ENCODE peak calls at places on chromosomes 11 and 22, in six cellular contexts. R is mesenchymal stem cell, L is neuronal stem cell, A is H9, O is H1, B is trophoblast cell. C is an unnamed sample.

GRCh38 chr11:102186836-102187235 is 76.6 kb downstream of the YAP1 start:
- DNase-seq in B (no peak), O (no peak), R (peak), A (no peak), L (peak), C (no peak)

GRCh38 chr22:39003165-39003638 is 10.9 kb upstream of the APOBEC3C start:
- DNase-seq in B (peak), A (peak), L (peak), R (peak), O (no peak), C (peak)

GRCh38 chr11:63804259-63804658 is 9.0 kb upstream of the SPINDOC start:
- DNase-seq in O (no peak), B (peak), A (no peak), R (no peak), L (no peak), C (no peak)

GRCh38 chr11:112858289-112859023 is 102.8 kb upstream of the NCAM1 start:
- DNase-seq in O (no peak), L (no peak), A (no peak), R (no peak), B (no peak), C (no peak)

GRCh38 chr11:102757823-102758549 is 22.4 kb downstream of the MMP10 start:
- DNase-seq in B (peak), L (no peak), A (no peak), R (peak), O (no peak), C (peak)

GRCh38 chr22:19636696-19637355 is 77.5 kb upstream of the SEPTIN5 start:
- DNase-seq in R (no peak), O (no peak), L (no peak), A (peak), B (no peak), C (no peak)

GRCh38 chr11:122721964-122722266 is 66.4 kb downstream of the UBASH3B start:
- DNase-seq in A (no peak), R (peak), L (no peak), O (no peak), B (peak), C (peak)

GRCh38 chr22:46076651-46077339 is 73.5 kb upstream of the PPARA start:
- DNase-seq in A (no peak), L (no peak), R (no peak), O (no peak), B (no peak), C (peak)

GRCh38 chr11:45058344-45058743 is 88.1 kb upstream of the PRDM11 start:
- DNase-seq in B (no peak), R (no peak), L (no peak), O (no peak), A (no peak), C (no peak)

GRCh38 chr11:73226297-73227006 is 8.4 kb downstream of the P2RY2 start:
- DNase-seq in L (no peak), O (no peak), B (no peak), R (no peak), A (no peak), C (no peak)

GRCh38 chr11:115453158-115453557 is 51.1 kb downstream of the CADM1 start:
- DNase-seq in O (no peak), A (no peak), B (no peak), R (no peak), L (no peak), C (no peak)
- H3K14ac ChIP-seq in O (no peak), A (no peak), B (no peak), R (no peak), L (no peak), C (no peak)

GRCh38 chr11:114551060-114551459 is 8.6 kb downstream of the NXPE1 start:
- DNase-seq in R (no peak), B (no peak), L (no peak), A (no peak), O (no peak), C (no peak)
- H3K9ac ChIP-seq in R (no peak), B (no peak), L (no peak), A (no peak), O (no peak), C (no peak)

GRCh38 chr11:46553746-46554204 is 40.0 kb downstream of the AMBRA1 start:
- DNase-seq in L (no peak), B (peak), R (no peak), A (no peak), O (no peak), C (no peak)

GRCh38 chr11:46557684-46558151 is 36.1 kb downstream of the AMBRA1 start:
- DNase-seq in R (peak), A (no peak), O (no peak), B (no peak), L (no peak), C (peak)

GRCh38 chr11:46551261-46551660 is 42.6 kb downstream of the AMBRA1 start:
- DNase-seq in R (no peak), L (no peak), O (no peak), B (no peak), A (no peak), C (no peak)

GRCh38 chr11:46554205-46555162 is 39.3 kb downstream of the AMBRA1 start:
- DNase-seq in O (no peak), R (peak), A (no peak), L (no peak), B (peak), C (peak)

GRCh38 chr11:46555269-46556054 is 38.4 kb downstream of the AMBRA1 start:
- DNase-seq in A (no peak), O (no peak), B (no peak), R (no peak), L (no peak), C (no peak)
- H3K14ac ChIP-seq in A (no peak), O (no peak), B (no peak), R (no peak), L (no peak), C (no peak)

GRCh38 chr11:66881927-66882452 is 25.1 kb downstream of the LRFN4 start:
- DNase-seq in O (no peak), B (no peak), A (no peak), L (no peak), R (no peak), C (no peak)

GRCh38 chr11:66880484-66881211 is 23.8 kb downstream of the LRFN4 start:
- DNase-seq in L (no peak), O (no peak), A (peak), R (no peak), B (no peak), C (peak)

GRCh38 chr11:66881436-66881835 is 24.6 kb downstream of the LRFN4 start:
- DNase-seq in R (no peak), O (no peak), A (no peak), L (no peak), B (no peak), C (no peak)

GRCh38 chr11:66883021-66883968 is 26.4 kb downstream of the LRFN4 start:
- DNase-seq in L (peak), O (no peak), B (peak), R (peak), A (peak), C (peak)

DNA sequence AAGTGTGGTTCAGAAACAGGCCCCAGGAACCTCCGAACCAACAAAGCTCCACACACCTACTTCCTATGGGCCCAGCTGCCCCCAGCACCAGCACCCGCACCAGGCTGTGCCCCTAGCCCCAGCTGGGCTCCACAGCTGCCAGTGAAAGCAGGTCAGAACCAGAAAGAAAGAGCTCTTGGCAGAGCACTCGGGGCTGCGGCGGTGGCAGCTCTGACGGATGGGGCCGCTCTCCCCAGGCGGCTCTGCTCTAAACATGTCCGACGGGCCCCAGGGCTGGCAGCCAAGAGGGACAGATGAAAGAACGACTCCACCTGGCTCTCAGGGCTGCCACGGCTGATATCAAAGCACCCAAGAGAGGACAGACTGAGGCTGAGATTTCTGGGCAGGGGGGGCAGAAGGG is 25.7 kb downstream of the LRFN4 start:
- DNase-seq in A (no peak), B (no peak), L (no peak), R (no peak), O (no peak), C (no peak)
- H3K9ac ChIP-seq in A (no peak), B (no peak), L (peak), R (no peak), O (no peak), C (no peak)

DNA sequence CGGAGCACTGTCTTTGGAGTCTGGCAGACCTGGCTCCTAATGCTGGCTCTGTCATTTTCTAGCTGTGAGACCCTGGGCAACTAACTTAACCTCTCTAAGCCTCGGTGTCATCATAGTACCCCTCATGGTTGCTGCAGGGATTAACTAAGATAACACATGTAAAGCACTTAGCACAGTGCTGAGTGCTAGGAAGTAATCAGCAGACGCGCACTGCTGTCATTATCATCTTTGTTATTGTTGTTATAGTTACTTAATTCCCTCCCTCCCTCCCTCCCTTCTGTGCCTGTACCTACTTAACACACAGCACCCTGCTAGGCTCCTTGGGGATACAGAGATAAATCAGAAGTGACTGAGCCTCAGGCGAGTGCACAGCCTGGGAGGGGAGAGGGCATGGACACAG is 104.7 kb upstream of the PITPNB start:
- DNase-seq in A (no peak), O (no peak), L (no peak), B (no peak), R (no peak), C (no peak)
- H3K14ac ChIP-seq in A (no peak), O (no peak), L (no peak), B (no peak), R (no peak), C (no peak)

GRCh38 chr11:100396281-100396680 is 290.8 kb upstream of the ARHGAP42 start:
- DNase-seq in R (peak), B (no peak), L (no peak), O (no peak), A (no peak), C (no peak)
- H3K9ac ChIP-seq in R (no peak), B (no peak), L (no peak), O (no peak), A (no peak), C (no peak)

C was measured in IMR-90.